ENCODE peak calls at places on chromosomes 6 and 20, in nine cellular contexts. E is spleen, W is ascending aorta, M is neural crest cell, B is left lung, S is left ventricle myocardium inferior, P is glutamatergic neuron, Y is HL-60, V is GM13976. T is an unnamed sample.

GRCh38 chr6:144879436-144879835 is 594.3 kb downstream of the UTRN start:
- DNase-seq in E (no peak), W (no peak), M (no peak), B (no peak), S (no peak), P (no peak), Y (no peak), V (no peak), T (no peak)

GRCh38 chr6:38346291-38347079 is 293.2 kb downstream of the BTBD9 start:
- DNase-seq in E (no peak), W (no peak), M (no peak), B (no peak), S (no peak), P (no peak), Y (no peak), V (no peak), T (no peak)

GRCh38 chr6:143037470-143037869 is 23.2 kb upstream of the AIG1 start:
- DNase-seq in E (no peak), W (no peak), M (no peak), B (no peak), S (no peak), P (no peak), Y (no peak), V (no peak), T (no peak)

GRCh38 chr6:116572162-116572561 is 858 bp downstream of the RWDD1 start:
- DNase-seq in E (no peak), W (no peak), M (no peak), B (no peak), S (peak), P (no peak), Y (no peak), V (no peak), T (no peak)

GRCh38 chr6:45920819-45921511 is 94.7 kb downstream of the CLIC5 start:
- DNase-seq in E (no peak), W (no peak), M (no peak), B (no peak), S (no peak), P (no peak), Y (no peak), V (peak), T (no peak)

GRCh38 chr6:85465762-85466161 is 15.9 kb downstream of the NT5E start:
- DNase-seq in E (no peak), W (no peak), M (no peak), B (no peak), S (no peak), P (no peak), Y (no peak), V (no peak), T (no peak)

GRCh38 chr20:57350086-57350710 is 857 bp upstream of the RAE1 start:
- DNase-seq in E (peak), W (no peak), M (no peak), B (no peak), S (no peak), P (no peak), Y (no peak), V (no peak), T (no peak)

GRCh38 chr6:29676981-29677601 is 3.9 kb downstream of the ZFP57 start:
- DNase-seq in E (no peak), W (no peak), M (no peak), B (no peak), S (no peak), P (no peak), Y (no peak), V (no peak), T (no peak)

GRCh38 chr6:11006060-11006459 is 38.0 kb downstream of the ELOVL2 start:
- DNase-seq in E (no peak), W (no peak), M (no peak), B (no peak), S (no peak), P (no peak), Y (no peak), V (no peak), T (no peak)

GRCh38 chr20:54123587-54124180 is 50.1 kb downstream of the CYP24A1 start:
- DNase-seq in E (no peak), W (no peak), M (no peak), B (peak), S (no peak), P (no peak), Y (no peak), V (no peak), T (peak)

GRCh38 chr6:21235162-21235561 is 358.4 kb upstream of the SOX4 start:
- DNase-seq in E (no peak), W (no peak), M (no peak), B (no peak), S (no peak), P (no peak), Y (no peak), V (no peak), T (no peak)

GRCh38 chr6:114747995-114748625 is 405.3 kb upstream of the HS3ST5 start:
- DNase-seq in E (no peak), W (no peak), M (peak), B (no peak), S (no peak), P (peak), Y (peak), V (peak), T (peak)

GRCh38 chr20:18380908-18381529 is 85.8 kb downstream of the DZANK1 start:
- DNase-seq in E (no peak), W (no peak), M (no peak), B (no peak), S (no peak), P (no peak), Y (no peak), V (no peak), T (no peak)

GRCh38 chr20:50464026-50464724 is 46.0 kb upstream of the PTPN1 start:
- DNase-seq in E (peak), W (no peak), M (peak), B (peak), S (peak), P (peak), Y (peak), V (peak), T (no peak)

GRCh38 chr6:136532030-136532429 is 18.2 kb downstream of the MAP7 start:
- DNase-seq in E (no peak), W (no peak), M (no peak), B (no peak), S (no peak), P (no peak), Y (no peak), V (no peak), T (no peak)

GRCh38 chr6:158222066-158222465 is 53.9 kb downstream of the GTF2H5 start:
- DNase-seq in E (no peak), W (no peak), M (no peak), B (no peak), S (no peak), P (no peak), Y (no peak), V (no peak), T (no peak)

GRCh38 chr6:44128020-44128917 is 915 bp downstream of the TMEM63B start:
- DNase-seq in E (peak), W (no peak), M (peak), B (peak), S (peak), P (peak), Y (no peak), V (peak), T (peak)

GRCh38 chr20:51935003-51935358 is 132.7 kb upstream of the SALL4 start:
- DNase-seq in E (no peak), W (no peak), M (no peak), B (no peak), S (no peak), P (no peak), Y (no peak), V (no peak), T (no peak)

GRCh38 chr6:70903665-70904452 is 53.0 kb downstream of the B3GAT2 start:
- DNase-seq in E (no peak), W (no peak), M (no peak), B (no peak), S (no peak), P (no peak), Y (no peak), V (no peak), T (no peak)

GRCh38 chr6:70900061-70900460 is 56.8 kb downstream of the B3GAT2 start:
- DNase-seq in E (no peak), W (no peak), M (no peak), B (no peak), S (no peak), P (no peak), Y (no peak), V (no peak), T (no peak)

GRCh38 chr6:70905676-70906075 is 51.2 kb downstream of the B3GAT2 start:
- DNase-seq in E (no peak), W (no peak), M (no peak), B (no peak), S (no peak), P (no peak), Y (no peak), V (no peak), T (no peak)

DNA sequence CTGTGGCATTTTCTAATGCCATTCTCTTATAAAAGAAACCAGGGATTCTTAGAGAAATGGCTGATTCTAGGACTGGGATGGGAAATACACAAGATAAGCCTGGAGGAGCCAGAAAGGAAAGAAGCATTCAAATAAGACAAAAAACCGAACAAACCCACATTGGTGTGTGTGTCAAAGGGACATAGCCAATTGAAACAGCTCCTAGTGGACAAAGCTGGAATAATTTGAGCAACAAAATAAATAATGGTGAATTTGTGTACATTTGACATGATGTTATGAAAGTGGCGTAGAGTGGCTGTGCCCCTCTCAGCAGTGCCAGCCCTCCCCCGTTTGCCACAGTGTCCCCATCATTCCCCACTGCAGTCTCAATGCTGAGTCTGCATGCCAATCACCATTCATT is 55.5 kb downstream of the B3GAT2 start:
- DNase-seq in E (no peak), W (no peak), M (no peak), B (no peak), S (no peak), P (no peak), Y (no peak), V (no peak), T (no peak)
- TF ChIP-seq CTCF in E (no peak), W (no peak), M (peak), B (no peak), S (no peak), P (peak), Y (peak), V (no peak), T (no peak)

GRCh38 chr6:83593395-83593785 is 81.1 kb downstream of the PRSS35 start:
- DNase-seq in E (peak), W (no peak), M (no peak), B (no peak), S (no peak), P (no peak), Y (no peak), V (no peak), T (no peak)

GRCh38 chr6:83590413-83590812 is 78.1 kb downstream of the PRSS35 start:
- DNase-seq in E (no peak), W (no peak), M (no peak), B (no peak), S (no peak), P (no peak), Y (no peak), V (no peak), T (no peak)

GRCh38 chr6:83597511-83597910 is 85.2 kb downstream of the PRSS35 start:
- DNase-seq in E (no peak), W (no peak), M (no peak), B (no peak), S (no peak), P (no peak), Y (no peak), V (no peak), T (no peak)

GRCh38 chr6:83594936-83595335 is 82.6 kb downstream of the PRSS35 start:
- DNase-seq in E (no peak), W (no peak), M (no peak), B (no peak), S (no peak), P (no peak), Y (no peak), V (no peak), T (no peak)

DNA sequence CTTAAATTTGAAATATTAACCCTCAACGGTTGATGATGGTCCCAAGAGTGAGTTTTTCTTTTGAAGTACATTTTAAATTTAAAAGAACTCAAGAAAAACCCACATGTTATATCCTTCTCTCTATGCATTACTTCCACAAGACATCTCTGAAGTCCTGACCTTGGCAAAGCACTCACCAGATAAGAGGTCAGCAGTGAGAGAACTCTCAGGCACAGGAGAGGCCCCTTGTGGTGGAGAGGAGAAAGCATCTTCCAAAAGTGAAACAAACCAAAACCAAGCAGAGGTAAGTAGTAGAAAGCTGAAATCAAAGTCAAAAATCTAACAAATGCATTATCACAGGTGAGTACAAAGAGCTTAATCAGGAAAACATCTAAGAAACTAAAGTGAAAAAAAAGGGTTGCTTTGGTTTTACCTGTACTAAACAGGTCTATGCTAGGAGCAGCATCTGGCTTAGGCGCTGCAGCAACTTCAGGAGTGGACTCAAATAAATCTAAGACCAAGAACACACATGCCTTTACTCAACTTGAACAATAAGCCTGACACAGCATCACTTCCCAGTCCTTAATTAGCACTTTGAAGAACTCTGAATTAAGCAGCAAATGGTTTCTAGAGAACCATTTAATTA is 80.5 kb downstream of the PRSS35 start:
- DNase-seq in E (no peak), W (no peak), M (no peak), B (no peak), S (no peak), P (no peak), Y (peak), V (peak), T (no peak)
- TF ChIP-seq CTCF in E (peak), W (no peak), M (peak), B (peak), S (peak), P (peak), Y (peak), V (peak), T (no peak)

DNA sequence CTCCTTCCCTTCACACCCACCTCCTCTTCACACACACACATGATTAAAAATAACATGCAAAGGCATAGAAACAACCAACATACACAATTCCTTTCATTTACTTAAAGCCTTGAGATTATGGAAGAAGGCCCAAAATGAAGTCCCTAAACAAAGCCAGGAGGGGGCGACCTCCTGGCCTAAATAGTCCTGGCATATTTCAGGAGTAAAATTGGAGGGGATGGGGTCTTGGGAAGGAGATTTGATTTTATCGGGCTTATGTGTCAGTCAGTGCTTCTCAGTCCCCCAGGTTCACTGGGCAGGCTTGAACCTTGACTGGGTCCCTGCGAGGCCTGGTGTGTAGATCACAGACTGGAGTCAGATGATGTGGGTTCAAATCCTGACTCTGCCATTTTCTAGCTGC is 266.4 kb downstream of the SAMD5 start:
- DNase-seq in E (no peak), W (no peak), M (no peak), B (no peak), S (no peak), P (no peak), Y (no peak), V (no peak), T (no peak)
- TF ChIP-seq CTCF in E (no peak), W (no peak), M (peak), B (no peak), S (no peak), P (peak), Y (no peak), V (no peak), T (no peak)

GRCh38 chr6:159838020-159838744 is 38.1 kb downstream of the PNLDC1 start:
- DNase-seq in E (no peak), W (no peak), M (no peak), B (no peak), S (no peak), P (no peak), Y (no peak), V (no peak), T (no peak)
- TF ChIP-seq CTCF in E (no peak), W (no peak), M (no peak), B (no peak), S (no peak), P (no peak), Y (no peak), V (no peak), T (no peak)

T was measured in omental fat pad.